ENCODE peak calls at places on chromosome 12, in five cellular contexts. Q is fibroblast of the aortic adventitia, V is body of pancreas, D is MCF 10A, X is heart left ventricle. Y is an unnamed sample.

GRCh38 chr12:90729741-90730140 is 225.2 kb downstream of the CCER1 start:
- DNase-seq in Q (peak; percentile 58), V (no peak), D (peak; percentile 33), X (no peak), Y (no peak)

GRCh38 chr12:117228239-117228638 is 38.0 kb upstream of the FBXO21 start:
- DNase-seq in Q (no peak), V (no peak), D (peak; percentile 54), X (no peak), Y (no peak)

GRCh38 chr12:2792670-2793500 is 1.9 kb upstream of the FKBP4 start:
- DNase-seq in Q (no peak), V (no peak), D (no peak), X (no peak), Y (no peak)

GRCh38 chr12:52434096-52434733 is at the start of gene KRT75:
- DNase-seq in Q (no peak), V (no peak), D (peak; percentile 47), X (no peak), Y (no peak)

GRCh38 chr12:48000878-48001321 is 3.4 kb downstream of the COL2A1 start:
- DNase-seq in Q (peak; percentile 47), V (no peak), D (peak; percentile 73), X (no peak), Y (no peak)

GRCh38 chr12:122835693-122836026 is 403 bp downstream of the HIP1R start:
- DNase-seq in Q (no peak), V (peak; percentile 43), D (no peak), X (no peak), Y (no peak)

GRCh38 chr12:29710104-29710503 is 73.6 kb downstream of the TMTC1 start:
- DNase-seq in Q (peak; percentile 10), V (no peak), D (peak; percentile 31), X (peak; percentile 47), Y (no peak)

GRCh38 chr12:21471294-21471693 is 30.1 kb downstream of the RECQL start:
- DNase-seq in Q (no peak), V (peak; percentile 20), D (no peak), X (no peak), Y (no peak)

GRCh38 chr12:62813031-62813829 is 121.7 kb downstream of the PPM1H start:
- DNase-seq in Q (peak; percentile 80), V (peak; percentile 58), D (peak; percentile 76), X (peak; percentile 61), Y (no peak)

GRCh38 chr12:13000616-13000934 is 510 bp upstream of the HEBP1 start:
- DNase-seq in Q (peak; percentile 35), V (no peak), D (peak; percentile 54), X (no peak), Y (peak; percentile 21)

DNA sequence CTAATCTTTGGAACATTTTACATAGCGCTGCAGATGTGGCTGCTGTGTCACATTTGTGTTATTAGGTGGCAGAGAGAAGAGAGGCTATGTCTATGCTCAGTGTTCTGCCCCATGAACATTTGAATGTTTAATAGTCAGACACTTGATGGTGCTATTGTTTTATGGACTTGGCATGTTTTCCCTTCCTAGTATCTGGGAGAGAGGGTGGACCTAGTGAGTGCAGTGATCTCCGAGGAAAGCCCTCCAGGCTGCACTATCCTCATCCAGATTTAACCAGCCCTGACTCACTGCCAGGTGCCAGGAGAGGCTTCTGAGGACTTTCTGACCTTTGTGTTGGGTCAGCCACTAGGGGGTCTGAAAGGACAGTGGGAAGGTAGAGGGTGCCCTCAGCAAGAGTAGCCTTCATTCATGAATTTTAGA is 24.3 kb downstream of the ZFC3H1 start:
- DNase-seq in Q (no peak), V (no peak), D (peak; percentile 26), X (no peak), Y (no peak)
- TF ChIP-seq CTCF in Q (no peak), V (no peak), D (no peak), X (no peak), Y (no peak)

DNA sequence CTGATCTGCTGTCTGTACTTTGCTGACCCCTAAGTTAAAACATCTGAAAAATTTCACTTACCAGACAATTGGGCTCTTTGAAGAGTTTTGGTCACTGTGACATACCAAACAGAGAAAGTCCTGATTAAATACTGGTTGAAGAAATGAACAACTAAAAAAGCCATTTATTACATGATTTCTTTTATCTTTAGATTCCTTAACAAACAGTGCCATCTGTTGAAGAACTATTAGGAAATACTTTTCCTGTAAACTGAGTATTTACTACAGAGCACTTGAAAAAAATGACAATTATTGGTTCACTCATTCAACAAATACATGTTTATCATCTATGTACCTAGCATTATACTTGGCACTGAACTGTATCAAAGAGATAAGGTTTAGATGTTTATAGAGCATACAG is 6.5 kb upstream of the WASHC4 start:
- DNase-seq in Q (peak; percentile 66), V (no peak), D (no peak), X (no peak), Y (no peak)
- TF ChIP-seq CTCF in Q (no peak), V (no peak), D (peak; percentile 24), X (no peak), Y (no peak)

GRCh38 chr12:24780969-24781368 is 167.9 kb downstream of the BCAT1 start:
- DNase-seq in Q (peak; percentile 53), V (no peak), D (no peak), X (no peak), Y (no peak)
- TF ChIP-seq CTCF in Q (no peak), V (no peak), D (peak; percentile 25), X (no peak), Y (no peak)

GRCh38 chr12:124527861-124528561 is 39.4 kb downstream of the NCOR2 start:
- DNase-seq in Q (no peak), V (no peak), D (no peak), X (no peak), Y (no peak)
- TF ChIP-seq CTCF in Q (no peak), V (no peak), D (no peak), X (no peak), Y (no peak)

GRCh38 chr12:132362966-132363660 is 33.7 kb upstream of the GALNT9 start:
- DNase-seq in Q (no peak), V (no peak), D (no peak), X (no peak), Y (no peak)
- TF ChIP-seq CTCF in Q (no peak), V (no peak), D (no peak), X (no peak), Y (no peak)

GRCh38 chr12:20142956-20143355 is 225.4 kb upstream of the PDE3A start:
- DNase-seq in Q (no peak), V (no peak), D (no peak), X (no peak), Y (no peak)
- TF ChIP-seq CTCF in Q (no peak), V (no peak), D (no peak), X (no peak), Y (no peak)

GRCh38 chr12:54213084-54213483 is 24.3 kb upstream of the SMUG1 start:
- DNase-seq in Q (no peak), V (no peak), D (no peak), X (no peak), Y (no peak)
- TF ChIP-seq CTCF in Q (no peak), V (no peak), D (no peak), X (no peak), Y (no peak)

GRCh38 chr12:43501705-43502104 is 50.3 kb downstream of the ADAMTS20 start:
- DNase-seq in Q (peak; percentile 53), V (no peak), D (peak; percentile 45), X (no peak), Y (no peak)
- TF ChIP-seq CTCF in Q (peak; percentile 63), V (no peak), D (peak; percentile 53), X (no peak), Y (no peak)

GRCh38 chr12:72564120-72564519 is 291.9 kb downstream of the TRHDE start:
- DNase-seq in Q (no peak), V (no peak), D (no peak), X (no peak), Y (no peak)

DNA sequence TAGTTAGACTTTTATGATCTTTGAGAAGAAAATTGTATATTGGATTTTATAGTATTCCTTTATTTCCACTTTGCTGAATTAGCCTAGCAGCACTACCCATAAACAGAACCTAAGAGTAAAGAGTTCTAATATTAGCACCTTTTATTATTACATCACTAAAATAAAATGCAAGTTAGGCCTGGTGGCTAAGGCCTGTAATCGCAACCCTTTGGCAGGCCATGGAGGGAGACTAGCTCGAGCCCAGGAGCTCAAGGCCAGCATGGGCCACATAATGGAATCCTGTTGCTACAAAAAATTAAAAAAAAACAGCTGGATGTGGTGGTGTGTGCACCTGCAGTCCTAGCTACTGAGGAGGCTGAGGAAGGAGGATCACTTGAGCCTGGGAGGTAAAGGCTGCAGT is 288.2 kb downstream of the TRHDE start:
- DNase-seq in Q (no peak), V (no peak), D (no peak), X (no peak), Y (no peak)
- TF ChIP-seq CTCF in Q (no peak), V (no peak), D (no peak), X (no peak), Y (no peak)